ENCODE peak calls at places on chromosomes 4 and X, in eight cellular contexts. I is IMR-90, M is ascending aorta, U is right cardiac atrium, Z is heart right ventricle, O is Caco-2, T is endodermal cell, X is uterus. Y is an unnamed sample. For H3K27me3 and H3K4me1, the result is how much of the 10 kb centered on the place peaks cover.

GRCh38 chr4:75289843-75290616 is 224.2 kb downstream of the RCHY1 start:
- DNase-seq in I (no peak), M (no peak), U (no peak), Z (no peak), O (peak), T (peak), X (no peak), Y (no peak)

GRCh38 chr4:185144601-185145240 is 1.7 kb downstream of the SLC25A4 start:
- DNase-seq in I (no peak), M (no peak), U (peak), Z (no peak), O (no peak), T (no peak), X (no peak), Y (no peak)

GRCh38 chr4:85613901-85614300 is 139.0 kb downstream of the ARHGAP24 start:
- DNase-seq in I (no peak), M (no peak), U (no peak), Z (no peak), O (no peak), T (no peak), X (no peak), Y (no peak)

GRCh38 chrX:108316456-108316855 is 121.8 kb downstream of the COL4A6 start:
- DNase-seq in I (no peak), M (no peak), U (no peak), Z (no peak), O (no peak), T (no peak), X (no peak), Y (no peak)

GRCh38 chr4:27807207-27807606 is 946.6 kb downstream of the STIM2 start:
- DNase-seq in I (peak), M (no peak), U (no peak), Z (no peak), O (no peak), T (no peak), X (no peak), Y (no peak)

GRCh38 chr4:186725422-186726149 is 1.9 kb upstream of the FAT1 start:
- DNase-seq in I (peak), M (no peak), U (peak), Z (peak), O (peak), T (peak), X (peak), Y (no peak)

GRCh38 chr4:109703664-109704351 is 563 bp upstream of the CASP6 start:
- DNase-seq in I (no peak), M (no peak), U (no peak), Z (no peak), O (no peak), T (no peak), X (no peak), Y (no peak)

GRCh38 chrX:63250253-63250868 is 100.8 kb downstream of the SPIN4 start:
- DNase-seq in I (peak), M (no peak), U (no peak), Z (no peak), O (peak), T (peak), X (no peak), Y (peak)

GRCh38 chr4:162506253-162506652 is 342.5 kb upstream of the FSTL5 start:
- DNase-seq in I (no peak), M (no peak), U (no peak), Z (no peak), O (no peak), T (no peak), X (no peak), Y (no peak)

GRCh38 chr4:67713531-67714247 is 12.7 kb upstream of the UBA6 start:
- DNase-seq in I (peak), M (no peak), U (no peak), Z (no peak), O (peak), T (no peak), X (no peak), Y (no peak)

GRCh38 chr4:21856301-21856700 is 92.3 kb downstream of the KCNIP4 start:
- DNase-seq in I (no peak), M (no peak), U (peak), Z (no peak), O (no peak), T (no peak), X (no peak), Y (no peak)

GRCh38 chrX:130086414-130087207 is 23.7 kb downstream of the ELF4 start:
- DNase-seq in I (no peak), M (no peak), U (no peak), Z (no peak), O (no peak), T (no peak), X (no peak), Y (peak)

GRCh38 chr4:26418850-26419249 is 71.4 kb downstream of the CCKAR start:
- DNase-seq in I (no peak), M (no peak), U (no peak), Z (no peak), O (no peak), T (no peak), X (no peak), Y (no peak)

GRCh38 chr4:6184169-6184568 is 16.2 kb downstream of the JAKMIP1 start:
- DNase-seq in I (no peak), M (no peak), U (no peak), Z (no peak), O (no peak), T (no peak), X (no peak), Y (no peak)

GRCh38 chrX:46665232-46666162 is 91.9 kb downstream of the CHST7 start:
- DNase-seq in I (peak), M (no peak), U (no peak), Z (no peak), O (no peak), T (no peak), X (no peak), Y (no peak)

GRCh38 chr4:2937146-2937857 is 25.9 kb downstream of the NOP14 start:
- DNase-seq in I (no peak), M (no peak), U (peak), Z (no peak), O (no peak), T (peak), X (peak), Y (no peak)

GRCh38 chrX:30246769-30247489 is at the start of gene MAGEB1:
- DNase-seq in I (no peak), M (no peak), U (no peak), Z (no peak), O (no peak), T (peak), X (no peak), Y (no peak)

GRCh38 chrX:72532371-72532770 is 40.3 kb downstream of the HDAC8 start:
- DNase-seq in I (peak), M (no peak), U (no peak), Z (no peak), O (no peak), T (no peak), X (no peak), Y (no peak)

GRCh38 chr4:147054241-147054902 is 108.7 kb upstream of the TTC29 start:
- DNase-seq in I (no peak), M (no peak), U (no peak), Z (no peak), O (no peak), T (no peak), X (no peak), Y (no peak)

GRCh38 chrX:56564182-56564885 is 907 bp downstream of the UBQLN2 start:
- DNase-seq in I (peak), M (no peak), U (peak), Z (peak), O (peak), T (no peak), X (no peak), Y (peak)

GRCh38 chrX:134718329-134719317 is 60.4 kb upstream of the PLAC1 start:
- DNase-seq in I (peak), M (no peak), U (peak), Z (peak), O (peak), T (peak), X (peak), Y (no peak)

GRCh38 chrX:102599950-102600579 is 750 bp downstream of the ARMCX5 start:
- DNase-seq in I (peak), M (no peak), U (no peak), Z (no peak), O (peak), T (no peak), X (no peak), Y (no peak)

GRCh38 chrX:19372170-19373033 is 28.7 kb downstream of the PDHA1 start:
- DNase-seq in I (peak), M (no peak), U (peak), Z (peak), O (peak), T (peak), X (peak), Y (peak)

GRCh38 chr4:105061136-105061696 is 85.5 kb upstream of the TET2 start:
- DNase-seq in I (peak), M (no peak), U (no peak), Z (no peak), O (no peak), T (peak), X (no peak), Y (peak)

DNA sequence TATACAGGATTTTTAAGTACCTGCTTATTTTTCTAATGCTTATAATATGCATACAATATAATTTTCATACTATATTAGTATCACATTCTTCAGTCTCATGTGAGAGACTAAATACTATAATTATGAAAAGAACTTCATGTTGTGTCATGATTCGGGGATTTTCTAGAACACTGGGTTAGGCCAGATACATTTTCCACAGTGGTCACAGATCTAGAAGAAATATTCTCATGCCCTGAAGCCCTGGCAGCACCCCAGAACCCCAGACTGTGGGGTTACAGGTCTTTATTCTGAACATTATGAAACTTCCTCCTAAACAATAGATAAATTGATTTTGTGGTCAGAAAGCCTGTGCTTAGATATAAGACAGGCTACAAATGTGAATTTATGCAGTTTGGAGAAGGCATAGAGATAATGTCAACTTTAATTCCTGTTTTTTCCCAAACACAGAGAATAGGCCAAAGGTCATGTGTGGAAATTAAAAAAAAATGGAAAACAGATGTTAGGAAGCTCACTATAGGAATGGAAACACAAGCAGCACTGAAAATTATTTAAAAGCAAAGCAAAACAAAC is 492.9 kb downstream of the SPRY1 start:
- DNase-seq in I (no peak), M (no peak), U (peak), Z (no peak), O (no peak), T (no peak), X (no peak), Y (no peak)
- H3K27me3 ChIP-seq in I (under half), M (under half), U (under half), Z (under half), O (under half), T (under half), X (under half), Y (under half)

GRCh38 chr4:169152104-169152503 is 118.7 kb downstream of the SH3RF1 start:
- DNase-seq in I (no peak), M (no peak), U (no peak), Z (no peak), O (no peak), T (no peak), X (no peak), Y (no peak)
- H3K4me1 ChIP-seq in I (under half), M (under half), U (under half), Z (under half), O (under half), T (under half), X (under half), Y (under half)

DNA sequence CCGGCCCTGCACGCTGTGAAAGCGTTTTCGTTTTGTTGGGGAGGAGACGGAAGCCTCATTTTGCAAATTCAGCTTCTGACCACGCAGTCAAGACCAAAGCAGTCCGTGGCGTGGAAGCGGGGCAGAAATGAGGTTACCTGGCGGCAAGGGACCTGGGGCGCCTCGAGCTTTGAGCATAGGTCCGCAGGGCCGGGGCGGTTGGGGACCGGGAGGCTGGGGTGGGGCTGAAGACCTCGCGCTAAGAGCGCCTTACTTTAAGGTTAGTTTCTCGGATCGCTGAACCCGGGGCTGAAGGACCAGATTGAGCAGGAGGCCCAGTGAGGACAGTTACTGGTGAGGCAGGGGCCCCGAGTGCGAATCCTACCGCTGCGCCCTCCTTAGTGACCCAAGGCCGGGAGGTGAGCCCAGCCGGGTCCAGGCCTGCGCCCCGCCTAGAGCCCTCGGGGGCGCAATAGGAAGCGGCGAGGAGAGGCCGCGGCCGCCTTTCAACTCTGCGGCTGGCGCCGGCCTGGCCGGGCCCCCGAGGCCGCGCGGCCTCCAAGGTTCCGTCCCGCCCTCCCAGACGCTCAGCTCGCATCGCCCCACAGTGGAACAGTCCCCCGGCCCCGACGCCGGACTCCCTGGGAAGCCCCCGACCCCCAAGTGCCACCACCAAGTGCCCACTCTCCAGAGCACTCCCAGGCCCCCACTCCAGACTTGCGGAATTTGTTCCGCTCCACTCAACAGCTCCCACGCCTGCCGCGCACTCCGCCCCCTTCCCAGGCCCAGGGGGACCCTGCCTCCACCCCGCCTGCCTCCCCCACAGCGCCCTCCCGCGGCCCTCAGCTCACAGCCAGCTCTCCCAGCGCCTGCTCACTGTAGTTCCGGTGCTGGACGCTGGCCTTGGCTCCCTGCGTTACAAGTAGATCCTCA is 7.6 kb downstream of the MSX1 start:
- DNase-seq in I (no peak), M (no peak), U (no peak), Z (peak), O (no peak), T (peak), X (peak), Y (no peak)
- H3K4me3 ChIP-seq in I (no peak), M (peak), U (peak), Z (peak), O (peak), T (peak), X (no peak), Y (no peak)

GRCh38 chr4:183906486-183906735 is 1.3 kb downstream of the STOX2 start:
- DNase-seq in I (no peak), M (no peak), U (no peak), Z (no peak), O (no peak), T (peak), X (no peak), Y (no peak)
- H3K27me3 ChIP-seq in I (under half), M (under half), U (under half), Z (under half), O (under half), T (under half), X (under half), Y (under half)

DNA sequence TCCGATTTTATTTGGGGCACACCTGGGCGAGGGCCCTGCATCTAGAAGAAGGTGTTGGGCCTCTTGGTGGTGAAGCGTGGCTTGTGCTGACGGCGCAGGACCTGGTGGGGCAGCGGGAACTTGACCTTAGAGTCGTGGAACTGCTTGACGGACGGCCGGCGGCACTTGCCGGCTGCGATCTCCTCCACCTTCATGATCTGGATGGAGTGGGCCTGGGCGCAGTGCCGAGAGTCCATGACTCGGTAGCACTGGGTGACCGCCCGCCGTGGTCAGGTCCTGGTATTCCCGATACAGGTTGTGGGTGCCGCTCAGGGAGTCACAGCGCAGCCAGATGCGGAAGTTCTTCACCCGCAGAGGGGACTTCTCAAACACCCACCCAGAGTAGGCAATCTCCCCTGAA is 56.8 kb upstream of the ALG13 start:
- DNase-seq in I (no peak), M (no peak), U (no peak), Z (no peak), O (no peak), T (no peak), X (no peak), Y (no peak)
- H3K4me1 ChIP-seq in I (under half), M (under half), U (under half), Z (under half), O (under half), T (under half), X (under half), Y (under half)